ENCODE peak calls at places on chromosomes 4 and X, in six cellular contexts. One of them, this sample, is unnamed. For H3K79me2, the result is how much of the 10 kb centered on the place peaks cover.

GRCh38 chrX:77434949-77435348 is 12.2 kb upstream of the FGF16 start:
- DNase-seq in GM23338: no peak
- DNase-seq in OCI-LY7: no peak
- DNase-seq in hepatocyte: no peak
- DNase-seq in GM23248: no peak
- DNase-seq in MM.1S: no peak
- DNase-seq in this sample: no peak

GRCh38 chrX:118521435-118521834 is 25.8 kb downstream of the DOCK11 start:
- DNase-seq in hepatocyte: no peak
- DNase-seq in GM23338: no peak
- DNase-seq in GM23248: peak
- DNase-seq in MM.1S: no peak
- DNase-seq in OCI-LY7: no peak
- DNase-seq in this sample: no peak

GRCh38 chrX:19627081-19627480 is 111.8 kb upstream of the MAP3K15 start:
- DNase-seq in GM23248: peak
- DNase-seq in GM23338: no peak
- DNase-seq in hepatocyte: no peak
- DNase-seq in OCI-LY7: no peak
- DNase-seq in MM.1S: no peak
- DNase-seq in this sample: no peak

GRCh38 chrX:18119856-18120255 is 100.8 kb downstream of the BEND2 start:
- DNase-seq in GM23338: peak
- DNase-seq in MM.1S: no peak
- DNase-seq in hepatocyte: no peak
- DNase-seq in OCI-LY7: no peak
- DNase-seq in GM23248: no peak
- DNase-seq in this sample: no peak

GRCh38 chr4:126762651-126763247 is 870.0 kb upstream of the INTU start:
- DNase-seq in MM.1S: no peak
- DNase-seq in GM23338: no peak
- DNase-seq in hepatocyte: no peak
- DNase-seq in GM23248: peak
- DNase-seq in OCI-LY7: no peak
- DNase-seq in this sample: no peak

GRCh38 chr4:182111586-182111985 is 131.6 kb upstream of the TENM3 start:
- DNase-seq in hepatocyte: peak
- DNase-seq in MM.1S: no peak
- DNase-seq in GM23248: no peak
- DNase-seq in GM23338: peak
- DNase-seq in OCI-LY7: no peak
- DNase-seq in this sample: no peak

GRCh38 chr4:104235966-104236365 is 258.7 kb downstream of the CXXC4 start:
- DNase-seq in GM23248: no peak
- DNase-seq in hepatocyte: no peak
- DNase-seq in OCI-LY7: no peak
- DNase-seq in GM23338: no peak
- DNase-seq in MM.1S: no peak
- DNase-seq in this sample: no peak

GRCh38 chr4:84814100-84814750 is 152.3 kb downstream of the WDFY3 start:
- DNase-seq in MM.1S: no peak
- DNase-seq in OCI-LY7: no peak
- DNase-seq in hepatocyte: peak
- DNase-seq in GM23248: peak
- DNase-seq in GM23338: no peak
- DNase-seq in this sample: no peak

GRCh38 chrX:10633722-10634121 is 13.3 kb upstream of the MID1 start:
- DNase-seq in hepatocyte: peak
- DNase-seq in GM23338: peak
- DNase-seq in MM.1S: no peak
- DNase-seq in OCI-LY7: no peak
- DNase-seq in GM23248: peak
- DNase-seq in this sample: no peak

GRCh38 chr4:145829629-145830395 is 108.8 kb downstream of the ZNF827 start:
- DNase-seq in MM.1S: peak
- DNase-seq in OCI-LY7: peak
- DNase-seq in GM23338: no peak
- DNase-seq in GM23248: peak
- DNase-seq in hepatocyte: no peak
- DNase-seq in this sample: no peak

GRCh38 chr4:76665139-76665538 is 230.1 kb downstream of the SHROOM3 start:
- DNase-seq in GM23338: no peak
- DNase-seq in MM.1S: no peak
- DNase-seq in OCI-LY7: no peak
- DNase-seq in hepatocyte: no peak
- DNase-seq in GM23248: peak
- DNase-seq in this sample: no peak

GRCh38 chrX:39688219-39688575 is 409.6 kb downstream of the BCOR start:
- DNase-seq in GM23248: no peak
- DNase-seq in MM.1S: no peak
- DNase-seq in GM23338: no peak
- DNase-seq in hepatocyte: no peak
- DNase-seq in OCI-LY7: no peak
- DNase-seq in this sample: no peak

GRCh38 chr4:4289575-4289929 is 402 bp downstream of the LYAR start:
- DNase-seq in GM23248: peak
- DNase-seq in OCI-LY7: no peak
- DNase-seq in hepatocyte: no peak
- DNase-seq in GM23338: no peak
- DNase-seq in MM.1S: peak
- DNase-seq in this sample: peak

GRCh38 chr4:67035501-67035900 is 509.8 kb downstream of the CENPC start:
- DNase-seq in GM23248: peak
- DNase-seq in GM23338: no peak
- DNase-seq in hepatocyte: no peak
- DNase-seq in OCI-LY7: no peak
- DNase-seq in MM.1S: no peak
- DNase-seq in this sample: no peak

GRCh38 chrX:69170319-69170718 is 5.1 kb upstream of the PJA1 start:
- DNase-seq in MM.1S: no peak
- DNase-seq in GM23248: no peak
- DNase-seq in hepatocyte: no peak
- DNase-seq in OCI-LY7: no peak
- DNase-seq in GM23338: no peak
- DNase-seq in this sample: no peak

GRCh38 chrX:139207655-139208054 is 322.9 kb upstream of the F9 start:
- DNase-seq in GM23338: no peak
- DNase-seq in GM23248: no peak
- DNase-seq in MM.1S: no peak
- DNase-seq in hepatocyte: no peak
- DNase-seq in OCI-LY7: no peak
- DNase-seq in this sample: no peak

GRCh38 chrX:16544969-16545368 is 105.0 kb upstream of the S100G start:
- DNase-seq in GM23338: no peak
- DNase-seq in OCI-LY7: no peak
- DNase-seq in MM.1S: no peak
- DNase-seq in hepatocyte: no peak
- DNase-seq in GM23248: no peak
- DNase-seq in this sample: no peak

GRCh38 chr4:40909363-40909876 is 159.7 kb downstream of the NSUN7 start:
- DNase-seq in MM.1S: no peak
- DNase-seq in GM23248: peak
- DNase-seq in GM23338: no peak
- DNase-seq in OCI-LY7: no peak
- DNase-seq in hepatocyte: peak
- DNase-seq in this sample: no peak

GRCh38 chr4:52869196-52869595 is 7.1 kb downstream of the RASL11B start:
- DNase-seq in hepatocyte: peak
- DNase-seq in OCI-LY7: no peak
- DNase-seq in MM.1S: no peak
- DNase-seq in GM23338: no peak
- DNase-seq in GM23248: peak
- DNase-seq in this sample: no peak

GRCh38 chr4:172998527-172999469 is 169.8 kb upstream of the GALNT7 start:
- DNase-seq in OCI-LY7: no peak
- DNase-seq in GM23338: peak
- DNase-seq in MM.1S: no peak
- DNase-seq in hepatocyte: no peak
- DNase-seq in GM23248: peak
- DNase-seq in this sample: no peak

GRCh38 chr4:97558204-97558804 is 585.0 kb downstream of the STPG2 start:
- DNase-seq in GM23338: peak
- DNase-seq in hepatocyte: no peak
- DNase-seq in GM23248: no peak
- DNase-seq in OCI-LY7: no peak
- DNase-seq in MM.1S: no peak
- DNase-seq in this sample: no peak

GRCh38 chr4:119932277-119932676 is 134.4 kb downstream of the MAD2L1 start:
- DNase-seq in hepatocyte: no peak
- DNase-seq in OCI-LY7: no peak
- DNase-seq in GM23338: no peak
- DNase-seq in MM.1S: no peak
- DNase-seq in GM23248: no peak
- DNase-seq in this sample: no peak

GRCh38 chr4:82865592-82865991 is 25.4 kb downstream of the SEC31A start:
- DNase-seq in GM23248: peak
- DNase-seq in MM.1S: peak
- DNase-seq in OCI-LY7: no peak
- DNase-seq in hepatocyte: peak
- DNase-seq in GM23338: no peak
- DNase-seq in this sample: no peak

GRCh38 chrX:53918697-53919096 is 125.6 kb downstream of the PHF8 start:
- DNase-seq in GM23248: no peak
- DNase-seq in OCI-LY7: no peak
- DNase-seq in GM23338: no peak
- DNase-seq in MM.1S: no peak
- DNase-seq in hepatocyte: no peak
- DNase-seq in this sample: no peak

GRCh38 chr4:176259330-176260090 is 9.5 kb downstream of the ASB5 start:
- DNase-seq in OCI-LY7: no peak
- DNase-seq in hepatocyte: peak
- DNase-seq in GM23248: peak
- DNase-seq in GM23338: no peak
- DNase-seq in MM.1S: no peak
- DNase-seq in this sample: no peak

GRCh38 chrX:8971116-8971515 is 62.8 kb downstream of the FAM9B start:
- DNase-seq in MM.1S: peak
- DNase-seq in GM23248: peak
- DNase-seq in hepatocyte: peak
- DNase-seq in GM23338: peak
- DNase-seq in OCI-LY7: peak
- DNase-seq in this sample: peak

GRCh38 chr4:127888559-127888958 is 7.9 kb downstream of the PLK4 start:
- DNase-seq in GM23338: no peak
- DNase-seq in OCI-LY7: no peak
- DNase-seq in MM.1S: no peak
- DNase-seq in GM23248: no peak
- DNase-seq in hepatocyte: no peak
- DNase-seq in this sample: no peak
- H3K79me2 ChIP-seq in GM23338: under half
- H3K79me2 ChIP-seq in OCI-LY7: half or more
- H3K79me2 ChIP-seq in MM.1S: under half
- H3K79me2 ChIP-seq in GM23248: under half
- H3K79me2 ChIP-seq in hepatocyte: under half
- H3K79me2 ChIP-seq in this sample: half or more

DNA sequence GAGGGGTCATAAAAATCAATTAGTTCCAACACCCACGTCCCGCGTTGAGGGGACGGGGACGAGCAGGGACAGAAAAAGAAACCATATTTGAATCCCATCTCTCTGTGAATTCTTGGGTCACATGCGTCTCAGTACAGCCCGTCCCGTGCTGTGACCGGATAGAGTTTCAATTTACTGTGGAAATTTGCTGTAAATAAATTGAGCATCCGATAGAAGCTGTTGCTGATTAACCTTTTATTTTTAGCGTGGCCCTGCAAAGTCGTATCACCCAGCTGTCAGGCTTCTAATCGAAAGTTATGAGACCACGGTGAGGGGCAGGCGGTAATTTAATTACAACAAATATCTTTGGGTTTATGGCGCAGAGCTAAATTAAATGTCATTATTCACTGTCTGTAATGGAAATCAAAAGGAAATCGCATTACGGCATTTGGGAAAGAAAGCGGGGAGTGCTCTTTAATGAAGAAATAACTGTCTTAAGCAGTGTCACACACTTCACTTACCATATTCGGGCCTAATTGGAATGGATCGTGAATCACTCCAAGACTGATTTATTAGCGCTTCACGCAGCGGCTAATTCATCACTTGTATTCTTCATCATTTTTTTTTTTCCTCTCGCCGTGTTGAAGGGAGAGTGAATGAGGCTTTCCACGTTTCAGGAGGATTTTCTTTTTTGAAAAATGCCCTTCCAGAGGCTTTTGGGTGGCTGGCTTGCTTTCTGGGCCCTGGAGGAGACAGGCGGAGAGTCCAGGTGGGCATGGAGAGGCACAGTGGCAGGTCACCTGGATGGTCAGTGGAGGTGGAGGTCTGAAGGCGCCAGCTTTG is 7.3 kb downstream of the SHOX start:
- DNase-seq in GM23338: no peak
- DNase-seq in GM23248: no peak
- DNase-seq in OCI-LY7: no peak
- DNase-seq in hepatocyte: no peak
- DNase-seq in MM.1S: no peak
- DNase-seq in this sample: no peak
- H3K79me2 ChIP-seq in GM23338: under half
- H3K79me2 ChIP-seq in GM23248: under half
- H3K79me2 ChIP-seq in OCI-LY7: under half
- H3K79me2 ChIP-seq in hepatocyte: under half
- H3K79me2 ChIP-seq in MM.1S: under half
- H3K79me2 ChIP-seq in this sample: under half

GRCh38 chr4:184994010-184994622 is 24.2 kb upstream of the HELT start:
- DNase-seq in GM23338: no peak
- DNase-seq in hepatocyte: no peak
- DNase-seq in GM23248: no peak
- DNase-seq in OCI-LY7: no peak
- DNase-seq in MM.1S: no peak
- DNase-seq in this sample: no peak
- H3K79me2 ChIP-seq in GM23338: under half
- H3K79me2 ChIP-seq in hepatocyte: under half
- H3K79me2 ChIP-seq in GM23248: under half
- H3K79me2 ChIP-seq in OCI-LY7: under half
- H3K79me2 ChIP-seq in MM.1S: under half
- H3K79me2 ChIP-seq in this sample: under half

DNA sequence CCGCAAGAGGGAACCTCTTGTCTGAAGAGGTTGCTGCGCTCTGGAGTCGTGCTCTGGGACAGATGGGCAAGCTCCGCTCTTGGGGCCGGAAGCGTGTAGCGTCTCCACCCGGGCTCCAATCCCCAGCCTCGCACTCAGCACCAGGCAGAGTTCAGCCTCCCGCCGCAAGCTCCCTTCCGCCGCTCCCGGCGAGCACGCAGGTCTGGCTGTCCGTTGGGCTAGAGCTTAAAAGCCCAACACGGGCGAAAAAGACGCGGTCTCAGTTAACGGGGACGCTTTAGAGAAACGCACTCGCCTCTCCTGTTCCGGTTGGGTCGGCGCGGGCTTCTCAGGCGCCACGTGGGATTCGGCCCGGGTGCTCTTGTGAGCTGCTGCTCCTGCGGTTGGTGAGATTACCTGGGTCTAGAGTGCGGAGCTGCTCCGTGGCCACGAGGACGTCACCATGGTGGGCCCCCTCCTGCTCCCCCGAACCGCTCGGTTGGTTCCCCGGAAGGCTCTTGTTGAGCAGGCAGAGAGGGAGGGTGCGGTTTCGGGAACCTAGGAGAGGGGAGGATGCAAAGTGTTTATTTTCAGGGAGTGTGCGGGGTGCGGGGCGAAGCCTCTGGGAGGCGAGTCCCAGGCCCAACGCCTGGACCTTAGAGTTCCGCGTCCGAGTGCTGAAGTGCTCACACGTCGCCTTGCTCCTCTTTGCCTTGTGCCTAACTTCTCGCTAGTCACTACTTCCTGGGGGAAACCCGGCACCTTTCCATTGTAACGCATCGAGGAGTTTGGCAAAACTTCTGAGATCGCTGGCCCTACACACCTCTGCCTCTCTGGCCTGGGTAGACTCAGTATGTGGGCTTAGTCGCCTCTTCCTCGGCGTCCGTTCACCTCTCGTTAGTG is at the start of gene TMA16:
- DNase-seq in GM23248: peak
- DNase-seq in MM.1S: peak
- DNase-seq in GM23338: peak
- DNase-seq in hepatocyte: peak
- DNase-seq in OCI-LY7: peak
- DNase-seq in this sample: peak
- H3K79me2 ChIP-seq in GM23248: under half
- H3K79me2 ChIP-seq in MM.1S: under half
- H3K79me2 ChIP-seq in GM23338: half or more
- H3K79me2 ChIP-seq in hepatocyte: under half
- H3K79me2 ChIP-seq in OCI-LY7: half or more
- H3K79me2 ChIP-seq in this sample: half or more

This sample was measured in Karpas-422.